ENCODE peak calls at places on chromosome 1, in seven cellular contexts. Q is CD4-positive, CD25-positive, alpha-beta regulatory T cell; O is T-helper 17 cell; F is GM23338; D is gastroesophageal sphincter; G is A549; J is stimulated activated naive CD8-positive, alpha-beta T cell treated with anti-CD3 and anti-CD28 coated beads, Interleukin-15, Interleukin-2, amounts not matched to agents 100 U/mL and 50 U/mL, for 24 hours. C is an unnamed sample.

GRCh38 chr1:37901191-37901892 is 42.0 kb upstream of the MTF1 start:
- ATAC-seq in Q (no peak), O (no peak), F (no peak), D (no peak), G (no peak), J (peak), C (no peak)

GRCh38 chr1:54256756-54257155 is 56.8 kb downstream of the MRPL37 start:
- ATAC-seq in Q (no peak), O (no peak), F (no peak), D (no peak), G (no peak), J (no peak), C (no peak)

GRCh38 chr1:207850621-207851407 is 60.1 kb downstream of the CD34 start:
- ATAC-seq in Q (no peak), O (no peak), F (no peak), D (no peak), G (no peak), J (no peak), C (no peak)

GRCh38 chr1:161989108-161989507 is 34.6 kb downstream of the OLFML2B start:
- ATAC-seq in Q (no peak), O (no peak), F (no peak), D (no peak), G (peak), J (no peak), C (no peak)

GRCh38 chr1:89681045-89681729 is 48.3 kb downstream of the LRRC8C start:
- ATAC-seq in Q (no peak), O (no peak), F (no peak), D (no peak), G (no peak), J (no peak), C (no peak)

GRCh38 chr1:179329862-179330261 is 35.9 kb upstream of the AXDND1 start:
- ATAC-seq in Q (no peak), O (no peak), F (no peak), D (no peak), G (no peak), J (no peak), C (no peak)

GRCh38 chr1:202362212-202362611 is 13.7 kb downstream of the PPP1R12B start:
- ATAC-seq in Q (no peak), O (no peak), F (peak), D (no peak), G (no peak), J (no peak), C (no peak)

GRCh38 chr1:230308039-230308438 is 118.1 kb downstream of the PGBD5 start:
- ATAC-seq in Q (no peak), O (no peak), F (no peak), D (peak), G (peak), J (no peak), C (peak)

GRCh38 chr1:28602536-28603439 is 10.7 kb downstream of the RAB42 start:
- ATAC-seq in Q (no peak), O (no peak), F (peak), D (peak), G (peak), J (no peak), C (peak)

GRCh38 chr1:236086537-236086936 is 21.6 kb upstream of the NID1 start:
- ATAC-seq in Q (no peak), O (no peak), F (no peak), D (no peak), G (no peak), J (no peak), C (no peak)

GRCh38 chr1:36420409-36420808 is 22.7 kb upstream of the LSM10 start:
- ATAC-seq in Q (no peak), O (peak), F (no peak), D (peak), G (no peak), J (no peak), C (no peak)

GRCh38 chr1:15362737-15363128 is 47.0 kb upstream of the EFHD2 start:
- ATAC-seq in Q (no peak), O (no peak), F (no peak), D (no peak), G (no peak), J (no peak), C (no peak)

GRCh38 chr1:208048904-208049303 is 138.0 kb upstream of the CD34 start:
- ATAC-seq in Q (no peak), O (no peak), F (no peak), D (no peak), G (no peak), J (no peak), C (peak)

GRCh38 chr1:115432061-115432460 is 94.0 kb upstream of the NGF start:
- ATAC-seq in Q (no peak), O (no peak), F (no peak), D (peak), G (no peak), J (no peak), C (peak)

GRCh38 chr1:59709333-59709732 is 105.4 kb upstream of the HOOK1 start:
- ATAC-seq in Q (no peak), O (no peak), F (no peak), D (no peak), G (no peak), J (no peak), C (no peak)

GRCh38 chr1:157878059-157878458 is 36.5 kb upstream of the CD5L start:
- ATAC-seq in Q (no peak), O (no peak), F (peak), D (no peak), G (peak), J (no peak), C (no peak)

GRCh38 chr1:30868833-30869435 is 39.6 kb downstream of the SDC3 start:
- ATAC-seq in Q (no peak), O (peak), F (no peak), D (no peak), G (no peak), J (no peak), C (no peak)

GRCh38 chr1:92933459-92933858 is 27.8 kb downstream of the DIPK1A start:
- ATAC-seq in Q (no peak), O (no peak), F (no peak), D (peak), G (no peak), J (no peak), C (peak)

GRCh38 chr1:207845109-207845508 is 65.8 kb downstream of the CD34 start:
- ATAC-seq in Q (no peak), O (no peak), F (peak), D (no peak), G (no peak), J (no peak), C (no peak)

GRCh38 chr1:64525116-64525686 is 55.3 kb downstream of the CACHD1 start:
- ATAC-seq in Q (no peak), O (no peak), F (no peak), D (no peak), G (no peak), J (no peak), C (no peak)

GRCh38 chr1:23845163-23845562 is 19.9 kb upstream of the HMGCL start:
- ATAC-seq in Q (no peak), O (no peak), F (no peak), D (no peak), G (no peak), J (no peak), C (no peak)

GRCh38 chr1:2242814-2243725 is 15.0 kb downstream of the SKI start:
- ATAC-seq in Q (no peak), O (no peak), F (no peak), D (no peak), G (no peak), J (peak), C (peak)

GRCh38 chr1:66933887-66934700 is 9.3 kb downstream of the MIER1 start:
- ATAC-seq in Q (no peak), O (no peak), F (no peak), D (no peak), G (peak), J (no peak), C (no peak)

GRCh38 chr1:194644528-194644927 is 1458.1 kb upstream of the B3GALT2 start:
- ATAC-seq in Q (no peak), O (no peak), F (no peak), D (no peak), G (no peak), J (no peak), C (no peak)

GRCh38 chr1:110070282-110070967 is at the start of gene ALX3:
- ATAC-seq in Q (no peak), O (peak), F (peak), D (no peak), G (no peak), J (no peak), C (no peak)

GRCh38 chr1:226674892-226675719 is 64.0 kb downstream of the ITPKB start:
- ATAC-seq in Q (peak), O (peak), F (peak), D (peak), G (no peak), J (peak), C (peak)

GRCh38 chr1:116386042-116386441 is 13.0 kb downstream of the ATP1A1 start:
- ATAC-seq in Q (no peak), O (no peak), F (no peak), D (no peak), G (no peak), J (no peak), C (no peak)

GRCh38 chr1:160746870-160747500 is 7.9 kb downstream of the SLAMF7 start:
- ATAC-seq in Q (no peak), O (no peak), F (peak), D (no peak), G (no peak), J (no peak), C (no peak)

GRCh38 chr1:67393737-67394136 is 36.5 kb downstream of the SERBP1 start:
- ATAC-seq in Q (no peak), O (no peak), F (no peak), D (no peak), G (no peak), J (no peak), C (no peak)

GRCh38 chr1:15676688-15677661 is 7.1 kb upstream of the PLEKHM2 start:
- ATAC-seq in Q (no peak), O (no peak), F (peak), D (no peak), G (no peak), J (no peak), C (no peak)